ENCODE peak calls at places on chromosomes 2 and 18, in four cellular contexts. N is Peyer's patch; F is heart right ventricle; P is stimulated activated CD8-positive, alpha-beta memory T cell treated with anti-CD3 and anti-CD28 coated beads, Interleukin-7, amount 100 ng/mL, for 1 hour. Q is an unnamed sample.

GRCh38 chr2:240154606-240155005 is 14.1 kb upstream of the OTOS start:
- DNase-seq in N (peak; percentile 22), F (no peak), P (no peak), Q (no peak)

GRCh38 chr2:177030391-177031000 is 182.1 kb upstream of the HNRNPA3 start:
- DNase-seq in N (no peak), F (no peak), P (no peak), Q (no peak)

GRCh38 chr18:11752116-11752911 is 63.2 kb downstream of the GNAL start:
- DNase-seq in N (no peak), F (no peak), P (no peak), Q (no peak)

GRCh38 chr2:130910931-130911330 is 74.2 kb downstream of the ARHGEF4 start:
- DNase-seq in N (no peak), F (no peak), P (no peak), Q (peak; percentile 72)

GRCh38 chr2:226791056-226791486 is 8.5 kb downstream of the IRS1 start:
- DNase-seq in N (no peak), F (peak; percentile 42), P (no peak), Q (no peak)

GRCh38 chr2:236396818-236397350 is 132.7 kb upstream of the ASB18 start:
- DNase-seq in N (no peak), F (no peak), P (no peak), Q (peak; percentile 56)

GRCh38 chr2:233424028-233424951 is 70.0 kb downstream of the DGKD start:
- DNase-seq in N (peak; percentile 73), F (peak; percentile 58), P (no peak), Q (peak; percentile 49)

GRCh38 chr2:218343591-218343990 is 13.1 kb upstream of the CATIP start:
- DNase-seq in N (no peak), F (no peak), P (no peak), Q (no peak)

GRCh38 chr2:10141736-10142639 is 19.4 kb downstream of the RRM2 start:
- DNase-seq in N (peak; percentile 72), F (peak; percentile 38), P (no peak), Q (no peak)

GRCh38 chr2:115160523-115161521 is 718.4 kb downstream of the DPP10 start:
- DNase-seq in N (peak; percentile 70), F (no peak), P (no peak), Q (no peak)

GRCh38 chr2:215797676-215798075 is 215.7 kb downstream of the MREG start:
- DNase-seq in N (no peak), F (no peak), P (no peak), Q (no peak)

GRCh38 chr18:55261253-55261652 is 302.0 kb upstream of the CCDC68 start:
- DNase-seq in N (no peak), F (no peak), P (no peak), Q (no peak)

GRCh38 chr2:239587311-239587731 is 186.5 kb upstream of the HDAC4 start:
- DNase-seq in N (peak; percentile 33), F (no peak), P (no peak), Q (no peak)

GRCh38 chr18:74540689-74541421 is 6.6 kb downstream of the CNDP1 start:
- DNase-seq in N (no peak), F (no peak), P (no peak), Q (no peak)

GRCh38 chr2:69046221-69046662 is 33.3 kb downstream of the ANTXR1 start:
- DNase-seq in N (no peak), F (no peak), P (no peak), Q (no peak)

GRCh38 chr18:57859314-57859713 is 56.2 kb upstream of the ATP8B1 start:
- DNase-seq in N (no peak), F (no peak), P (no peak), Q (no peak)

GRCh38 chr18:22194151-22194598 is 24.8 kb downstream of the GATA6 start:
- DNase-seq in N (peak; percentile 79), F (no peak), P (no peak), Q (no peak)

GRCh38 chr18:26468931-26469340 is 79.4 kb downstream of the KCTD1 start:
- DNase-seq in N (no peak), F (no peak), P (no peak), Q (no peak)

GRCh38 chr18:51153659-51154371 is 43.7 kb downstream of the MEX3C start:
- DNase-seq in N (no peak), F (no peak), P (peak; percentile 15), Q (no peak)

GRCh38 chr2:149033716-149034115 is 4.8 kb upstream of the LYPD6B start:
- DNase-seq in N (no peak), F (no peak), P (no peak), Q (no peak)

GRCh38 chr2:134232461-134232860 is 21.4 kb upstream of the MGAT5 start:
- DNase-seq in N (no peak), F (no peak), P (no peak), Q (no peak)

GRCh38 chr18:46042571-46043123 is 29.4 kb downstream of the PSTPIP2 start:
- DNase-seq in N (no peak), F (no peak), P (no peak), Q (no peak)

GRCh38 chr18:55322176-55322735 is 265.7 kb downstream of the TCF4 start:
- DNase-seq in N (peak; percentile 58), F (peak; percentile 84), P (no peak), Q (peak; percentile 90)

GRCh38 chr2:209977386-209978239 is 24.8 kb upstream of the RPE start:
- DNase-seq in N (no peak), F (no peak), P (no peak), Q (no peak)

GRCh38 chr18:45155526-45155925 is 459.8 kb upstream of the SLC14A2 start:
- DNase-seq in N (no peak), F (no peak), P (no peak), Q (no peak)

GRCh38 chr2:38095996-38096861 is 20.3 kb upstream of the CYP1B1 start:
- DNase-seq in N (no peak), F (peak; percentile 74), P (no peak), Q (no peak)

GRCh38 chr2:107020386-107020785 is 134.4 kb upstream of the ST6GAL2 start:
- DNase-seq in N (no peak), F (no peak), P (no peak), Q (no peak)

GRCh38 chr2:85524567-85524923 is 14.4 kb upstream of the MAT2A start:
- DNase-seq in N (no peak), F (no peak), P (no peak), Q (peak; percentile 44)

GRCh38 chr2:37773354-37773753 is 101.9 kb upstream of the CDC42EP3 start:
- DNase-seq in N (peak; percentile 52), F (no peak), P (no peak), Q (no peak)

GRCh38 chr2:47080888-47081301 is 74.2 kb downstream of the STPG4 start:
- DNase-seq in N (peak; percentile 41), F (no peak), P (no peak), Q (no peak)

GRCh38 chr2:237669129-237669627 is 41.8 kb downstream of the LRRFIP1 start:
- DNase-seq in N (no peak), F (no peak), P (no peak), Q (no peak)

GRCh38 chr18:28152354-28152753 is 24.6 kb downstream of the CDH2 start:
- DNase-seq in N (no peak), F (no peak), P (no peak), Q (no peak)

GRCh38 chr2:69915050-69915945 is at the start of gene MXD1:
- DNase-seq in N (peak; percentile 62), F (no peak), P (no peak), Q (no peak)

GRCh38 chr2:10400568-10400977 is 47.6 kb downstream of the ODC1 start:
- DNase-seq in N (no peak), F (no peak), P (no peak), Q (no peak)

GRCh38 chr18:887716-888115 is 17.0 kb upstream of the ADCYAP1 start:
- DNase-seq in N (no peak), F (no peak), P (no peak), Q (no peak)